ENCODE peak calls at places on chromosomes 16 and 17, in four cellular contexts. U is heart right ventricle, J is GM06990, R is psoas muscle. G is an unnamed sample.

GRCh38 chr17:77645441-77646430 is 312.8 kb upstream of the TNRC6C start:
- DNase-seq in R (no peak), U (no peak), J (no peak), G (no peak)

GRCh38 chr16:66908762-66909559 is 9.7 kb downstream of the CDH16 start:
- DNase-seq in J (no peak), R (no peak), U (no peak), G (no peak)

GRCh38 chr17:79919164-79919585 is 79.9 kb upstream of the CBX4 start:
- DNase-seq in U (peak; percentile 84), J (no peak), R (peak; percentile 88), G (peak; percentile 97)

GRCh38 chr16:31214705-31215286 is 877 bp downstream of the TRIM72 start:
- DNase-seq in J (no peak), U (no peak), R (peak; percentile 40), G (no peak)

GRCh38 chr16:58661199-58661830 is 23.3 kb downstream of the SLC38A7 start:
- DNase-seq in J (no peak), U (peak; percentile 49), R (peak; percentile 54), G (peak; percentile 60)

GRCh38 chr16:54174201-54174600 is 112.4 kb downstream of the IRX3 start:
- DNase-seq in U (no peak), R (no peak), J (no peak), G (no peak)

GRCh38 chr16:19113577-19114358 is at the start of gene ITPRIPL2:
- DNase-seq in U (peak; percentile 93), R (peak; percentile 93), J (peak; percentile 71), G (no peak)

GRCh38 chr16:87848676-87849345 is 20.5 kb downstream of the SLC7A5 start:
- DNase-seq in J (no peak), U (no peak), R (no peak), G (no peak)

GRCh38 chr16:9039208-9039607 is 52.2 kb upstream of the HAPSTR1 start:
- DNase-seq in R (no peak), U (no peak), J (no peak), G (no peak)

GRCh38 chr16:67942200-67942509 is 1.8 kb downstream of the LCAT start:
- DNase-seq in R (peak; percentile 27), U (no peak), J (no peak), G (no peak)

GRCh38 chr16:75024591-75024990 is 25.8 kb downstream of the ZNRF1 start:
- DNase-seq in J (peak; percentile 38), R (no peak), U (no peak), G (no peak)

GRCh38 chr17:57256708-57257112 is 387 bp downstream of the MSI2 start:
- DNase-seq in R (no peak), U (peak; percentile 36), J (peak; percentile 59), G (no peak)

GRCh38 chr16:17520567-17520966 is 49.8 kb upstream of the XYLT1 start:
- DNase-seq in U (no peak), R (no peak), J (no peak), G (no peak)

GRCh38 chr17:15483416-15483815 is 16.0 kb upstream of the CDRT4 start:
- DNase-seq in U (no peak), R (no peak), J (no peak), G (no peak)

GRCh38 chr16:711548-712320 is 3.2 kb upstream of the METRN start:
- DNase-seq in J (peak; percentile 77), R (peak; percentile 80), U (peak; percentile 72), G (no peak)

GRCh38 chr16:60073376-60073775 is 1339.3 kb upstream of the GOT2 start:
- DNase-seq in R (no peak), U (no peak), J (no peak), G (no peak)

GRCh38 chr17:60422162-60422665 is at the start of gene CHCT1:
- DNase-seq in U (no peak), R (no peak), J (no peak), G (no peak)

GRCh38 chr17:60421273-60422161 is 772 bp upstream of the CHCT1 start:
- DNase-seq in R (peak; percentile 78), U (peak; percentile 56), J (peak; percentile 85), G (no peak)

GRCh38 chr17:60425626-60426025 is 3.3 kb downstream of the CHCT1 start:
- DNase-seq in U (no peak), J (no peak), R (no peak), G (no peak)

GRCh38 chr17:60426596-60426995 is 4.3 kb downstream of the CHCT1 start:
- DNase-seq in J (no peak), U (no peak), R (no peak), G (no peak)

GRCh38 chr17:60423865-60424264 is 1.6 kb downstream of the CHCT1 start:
- DNase-seq in U (no peak), R (no peak), J (no peak), G (no peak)
- H3K4me3 ChIP-seq in U (no peak overlapping the region), R (no peak overlapping the region), J (no peak overlapping the region), G (no peak overlapping the region)

GRCh38 chr17:41602524-41602923 is 10.0 kb downstream of the KRT16 start:
- DNase-seq in J (no peak), U (no peak), R (no peak), G (no peak)
- TF ChIP-seq CTCF in J (no peak), U (no peak), R (no peak), G (no peak)

GRCh38 chr16:50245417-50246298 is 20.7 kb upstream of the ADCY7 start:
- DNase-seq in R (peak; percentile 55), U (no peak), J (peak; percentile 52), G (no peak)

GRCh38 chr16:50246299-50247122 is 19.8 kb upstream of the ADCY7 start:
- DNase-seq in J (no peak), R (no peak), U (no peak), G (no peak)

GRCh38 chr16:50248845-50249244 is 17.5 kb upstream of the ADCY7 start:
- DNase-seq in R (no peak), U (no peak), J (no peak), G (no peak)

GRCh38 chr16:50247906-50248608 is 18.3 kb upstream of the ADCY7 start:
- DNase-seq in R (no peak), J (no peak), U (no peak), G (no peak)

DNA sequence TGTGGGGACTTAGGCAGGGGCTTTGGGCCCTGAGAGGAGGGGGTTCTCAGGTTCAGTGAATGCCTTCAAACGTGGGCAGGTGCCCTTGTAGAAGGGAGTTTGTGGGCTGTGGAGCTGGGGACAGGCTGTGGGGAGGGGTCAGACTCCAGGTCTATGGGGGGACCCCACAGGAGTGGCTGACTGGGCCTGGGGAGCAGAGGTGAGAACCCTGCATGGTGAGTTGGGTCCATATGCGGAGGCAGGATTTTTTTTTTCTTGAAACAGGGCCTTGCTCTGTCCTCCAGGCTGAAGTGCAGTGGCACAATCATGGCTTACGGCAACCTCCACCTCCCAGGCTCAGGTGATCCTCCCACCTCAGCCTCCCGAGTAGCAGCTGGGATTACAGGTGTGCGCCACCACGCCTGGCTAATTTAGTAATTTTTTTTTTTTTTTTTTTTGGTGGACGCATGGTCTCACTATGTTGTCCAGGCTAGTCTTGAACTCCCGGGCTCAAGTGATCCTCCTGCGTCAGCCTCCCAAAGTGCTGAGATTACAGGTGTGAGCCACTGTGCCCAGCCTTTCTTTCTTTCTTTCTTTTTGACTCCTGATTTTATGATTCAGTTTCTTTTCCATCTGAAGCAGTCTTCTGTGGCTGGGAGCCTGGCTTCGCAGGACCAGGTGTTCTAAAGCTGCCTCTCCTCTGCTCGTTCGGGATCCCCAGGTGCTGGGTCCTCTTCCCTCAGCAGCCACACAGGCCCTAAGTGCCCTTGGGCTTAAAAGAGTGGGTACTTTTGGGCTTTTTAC is 19.0 kb upstream of the ADCY7 start:
- DNase-seq in J (no peak), U (no peak), R (no peak), G (no peak)
- H3K4me3 ChIP-seq in J (no peak overlapping the region), U (no peak overlapping the region), R (no peak overlapping the region), G (no peak overlapping the region)

DNA sequence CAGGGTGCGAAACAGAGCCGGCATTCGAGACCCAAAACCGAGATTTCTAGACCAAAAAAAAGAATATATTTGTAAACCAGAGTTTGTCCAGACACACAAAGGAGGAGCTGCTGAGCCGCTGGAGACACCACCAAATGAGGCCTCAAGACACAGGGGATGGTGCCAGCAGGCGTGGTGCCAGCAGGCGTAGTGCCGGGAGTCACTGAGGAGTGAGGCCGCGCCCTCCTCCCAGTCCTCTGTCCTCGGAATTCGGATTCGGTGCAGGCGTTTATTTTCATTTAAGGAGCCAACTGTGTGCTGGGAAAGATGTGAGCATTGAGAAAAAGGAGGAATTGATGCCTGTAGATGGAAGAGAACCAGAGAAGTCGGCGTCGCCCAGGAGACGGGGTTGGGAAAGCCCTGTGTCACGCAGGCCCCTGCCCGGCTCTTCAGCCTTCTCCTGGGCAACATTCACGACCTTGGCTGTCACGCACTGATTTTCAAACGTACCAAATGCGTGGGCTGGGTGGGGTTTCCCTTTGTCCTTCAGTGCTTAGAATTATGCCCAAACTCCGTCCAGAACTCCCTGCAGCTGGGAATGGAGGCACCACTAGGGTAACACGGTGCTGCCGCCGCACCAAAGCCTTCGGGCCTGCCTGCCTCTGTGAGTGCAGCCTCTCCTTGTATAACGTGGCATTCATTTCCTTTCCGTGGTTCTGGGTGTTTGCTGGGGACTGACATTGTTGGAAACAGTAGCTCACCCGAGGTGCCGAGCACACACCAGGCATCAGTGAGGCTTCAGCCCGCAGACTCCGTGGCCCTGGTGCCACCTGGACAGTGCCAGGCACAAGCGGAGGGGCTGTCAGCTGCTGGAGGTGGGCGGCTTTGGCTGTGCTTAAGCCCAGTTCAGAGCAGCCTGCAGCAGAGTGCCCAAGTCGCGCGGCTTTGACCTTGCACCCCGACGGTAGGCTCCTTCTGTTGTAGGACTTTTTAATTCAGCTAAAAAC is 49.0 kb upstream of the CHMP6 start:
- DNase-seq in J (no peak), U (peak; percentile 91), R (peak; percentile 94), G (peak; percentile 54)
- TF ChIP-seq CTCF in J (no peak), U (peak; percentile 39), R (no peak), G (no peak)

GRCh38 chr16:88895335-88895734 is 28.9 kb upstream of the PABPN1L start:
- DNase-seq in R (no peak), J (no peak), U (no peak), G (no peak)

GRCh38 chr16:88900653-88901052 is 34.2 kb upstream of the PABPN1L start:
- DNase-seq in J (no peak), R (no peak), U (no peak), G (no peak)

GRCh38 chr16:88899901-88900648 is 33.6 kb upstream of the PABPN1L start:
- DNase-seq in U (no peak), R (no peak), J (no peak), G (no peak)

GRCh38 chr16:88896238-88897065 is 30.0 kb upstream of the PABPN1L start:
- DNase-seq in U (no peak), J (no peak), R (peak; percentile 47), G (no peak)

DNA sequence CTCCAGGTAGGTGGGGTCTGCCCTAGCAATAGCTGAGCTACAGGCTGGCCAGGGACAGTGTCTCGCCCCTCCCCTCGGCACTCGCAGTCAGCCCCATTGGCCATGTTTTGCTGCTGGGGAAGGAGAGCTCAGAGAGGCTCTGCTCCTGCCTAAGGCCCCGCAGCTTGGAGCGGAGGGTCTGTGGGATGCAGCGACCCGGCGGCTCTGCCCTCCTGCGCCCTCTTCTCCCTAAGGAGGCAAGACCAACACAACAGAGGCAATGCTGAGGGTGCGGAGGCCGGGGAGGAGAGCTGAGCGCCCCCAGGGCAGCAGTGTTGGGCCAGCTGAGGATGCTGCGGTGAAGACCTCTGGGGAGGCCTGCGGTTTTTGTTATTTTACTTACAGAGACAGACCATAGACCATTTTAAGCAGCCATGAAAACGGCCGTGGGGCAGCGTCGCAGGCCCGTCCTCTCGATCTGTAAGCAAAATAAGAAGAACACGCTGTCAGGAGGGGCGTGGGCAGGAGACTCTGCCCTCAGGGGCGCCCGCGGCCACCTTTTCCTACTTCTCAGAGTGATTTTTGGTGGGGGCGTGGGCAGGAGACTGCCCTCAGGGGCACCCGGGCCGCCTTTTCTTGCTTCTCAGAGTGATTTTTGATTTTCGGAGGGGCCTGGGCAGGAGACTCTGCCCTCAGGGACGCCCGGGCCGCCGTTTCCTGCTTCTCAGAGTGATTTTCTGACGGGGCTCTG is 31.4 kb upstream of the PABPN1L start:
- DNase-seq in R (no peak), U (no peak), J (no peak), G (no peak)
- H3K4me3 ChIP-seq in R (no peak overlapping the region), U (no peak overlapping the region), J (no peak overlapping the region), G (no peak overlapping the region)

GRCh38 chr16:82625066-82625968 is 1.5 kb upstream of the CDH13 start:
- DNase-seq in J (no peak), U (peak; percentile 40), R (no peak), G (no peak)

GRCh38 chr16:82621796-82622195 is 5.0 kb upstream of the CDH13 start:
- DNase-seq in U (no peak), R (no peak), J (no peak), G (no peak)
- TF ChIP-seq CTCF in U (peak; percentile 44), R (no peak), J (no peak), G (no peak)

G was measured in LNCaP clone FGC.